ENCODE peak calls at places on chromosomes 7 and 10, in six cellular contexts. D is left ventricle myocardium inferior, P is astrocyte, W is cardiac muscle cell, S is esophagus muscularis mucosa, C is Calu3. K is an unnamed sample.

GRCh38 chr10:2279666-2280065 is 542.3 kb upstream of the ADARB2 start:
- DNase-seq in D (no peak), P (no peak), W (no peak), S (no peak), C (no peak), K (no peak)

GRCh38 chr7:130895006-130895750 is 161.2 kb upstream of the KLF14 start:
- DNase-seq in D (no peak), P (no peak), W (no peak), S (no peak), C (no peak), K (no peak)

GRCh38 chr10:70191906-70192305 is 21.6 kb upstream of the SAR1A start:
- DNase-seq in D (no peak), P (peak), W (peak), S (no peak), C (no peak), K (no peak)

GRCh38 chr10:22854935-22855421 is 72.9 kb upstream of the ARMC3 start:
- DNase-seq in D (no peak), P (peak), W (peak), S (no peak), C (no peak), K (no peak)

GRCh38 chr10:70728328-70728727 is 56.0 kb downstream of the ADAMTS14 start:
- DNase-seq in D (no peak), P (no peak), W (no peak), S (no peak), C (no peak), K (no peak)

GRCh38 chr7:98281757-98282652 is 519 bp downstream of the BRI3 start:
- DNase-seq in D (no peak), P (no peak), W (no peak), S (no peak), C (no peak), K (no peak)

GRCh38 chr10:89296227-89296648 is 5.6 kb upstream of the IFIT2 start:
- DNase-seq in D (no peak), P (no peak), W (peak), S (no peak), C (no peak), K (no peak)

GRCh38 chr10:14701466-14701865 is 73.2 kb downstream of the FAM107B start:
- DNase-seq in D (no peak), P (no peak), W (no peak), S (no peak), C (no peak), K (no peak)

GRCh38 chr7:159098795-159099194 is 45.9 kb downstream of the VIPR2 start:
- DNase-seq in D (no peak), P (no peak), W (no peak), S (no peak), C (no peak), K (no peak)

GRCh38 chr7:138898255-138898654 is 82.9 kb downstream of the KIAA1549 start:
- DNase-seq in D (no peak), P (no peak), W (no peak), S (no peak), C (no peak), K (peak)

GRCh38 chr7:139532636-139533035 is 9.2 kb downstream of the CLEC2L start:
- DNase-seq in D (no peak), P (no peak), W (no peak), S (no peak), C (no peak), K (no peak)

GRCh38 chr7:22728416-22729029 is 1.5 kb downstream of the IL6 start:
- DNase-seq in D (no peak), P (peak), W (peak), S (no peak), C (peak), K (peak)

GRCh38 chr10:932589-932988 is 1.1 kb upstream of the LARP4B start:
- DNase-seq in D (no peak), P (no peak), W (no peak), S (no peak), C (no peak), K (no peak)

GRCh38 chr10:124520553-124521428 is 59.2 kb downstream of the LHPP start:
- DNase-seq in D (no peak), P (no peak), W (no peak), S (no peak), C (no peak), K (no peak)

GRCh38 chr10:71963756-71964668 is at the start of gene CHST3:
- DNase-seq in D (peak), P (peak), W (peak), S (no peak), C (peak), K (peak)

GRCh38 chr10:28628184-28628893 is 49.0 kb upstream of the BAMBI start:
- DNase-seq in D (peak), P (peak), W (peak), S (no peak), C (peak), K (peak)

GRCh38 chr7:90313908-90314307 is 7.2 kb downstream of the FAM237B start:
- DNase-seq in D (no peak), P (no peak), W (no peak), S (no peak), C (no peak), K (no peak)

GRCh38 chr7:55286666-55287065 is 78.5 kb upstream of the LANCL2 start:
- DNase-seq in D (no peak), P (no peak), W (no peak), S (no peak), C (no peak), K (no peak)

GRCh38 chr10:25934673-25935139 is 677 bp downstream of the MYO3A start:
- DNase-seq in D (no peak), P (no peak), W (no peak), S (no peak), C (peak), K (peak)

GRCh38 chr7:140857048-140857447 is 67.7 kb downstream of the BRAF start:
- DNase-seq in D (no peak), P (no peak), W (peak), S (no peak), C (no peak), K (no peak)

GRCh38 chr10:132096223-132096622 is 30.5 kb downstream of the JAKMIP3 start:
- DNase-seq in D (no peak), P (peak), W (peak), S (no peak), C (peak), K (no peak)

GRCh38 chr7:2554654-2555053 is 670 bp downstream of the BRAT1 start:
- DNase-seq in D (no peak), P (no peak), W (no peak), S (no peak), C (no peak), K (peak)

GRCh38 chr10:32379314-32379949 is 32.5 kb upstream of the EPC1 start:
- DNase-seq in D (no peak), P (peak), W (peak), S (no peak), C (peak), K (no peak)

GRCh38 chr10:128734734-128735133 is 608.5 kb upstream of the MKI67 start:
- DNase-seq in D (no peak), P (no peak), W (no peak), S (no peak), C (no peak), K (no peak)

GRCh38 chr7:34034728-34035127 is 129.4 kb downstream of the BMPER start:
- DNase-seq in D (no peak), P (no peak), W (no peak), S (no peak), C (no peak), K (no peak)

GRCh38 chr10:132062641-132063390 is 2.9 kb upstream of the JAKMIP3 start:
- DNase-seq in D (no peak), P (no peak), W (no peak), S (no peak), C (no peak), K (no peak)

GRCh38 chr7:140155428-140155827 is 21.4 kb downstream of the KDM7A start:
- DNase-seq in D (no peak), P (no peak), W (peak), S (no peak), C (no peak), K (no peak)

GRCh38 chr10:8049874-8050560 is 4.5 kb upstream of the GATA3 start:
- DNase-seq in D (no peak), P (no peak), W (no peak), S (no peak), C (peak), K (no peak)

GRCh38 chr10:29160110-29160669 is 128.7 kb upstream of the LYZL1 start:
- DNase-seq in D (no peak), P (peak), W (peak), S (no peak), C (peak), K (no peak)

GRCh38 chr10:71094712-71095390 is 117.5 kb upstream of the UNC5B start:
- DNase-seq in D (no peak), P (peak), W (no peak), S (no peak), C (no peak), K (peak)

GRCh38 chr10:15725603-15726002 is 5.9 kb upstream of the ITGA8 start:
- DNase-seq in D (no peak), P (peak), W (peak), S (peak), C (peak), K (peak)

GRCh38 chr7:33495207-33495606 is 365.8 kb downstream of the BBS9 start:
- DNase-seq in D (no peak), P (peak), W (peak), S (no peak), C (no peak), K (no peak)

GRCh38 chr7:50632561-50633413 is 67.6 kb upstream of the DDC start:
- DNase-seq in D (no peak), P (peak), W (peak), S (no peak), C (peak), K (peak)

GRCh38 chr10:119301397-119301796 is 94.0 kb downstream of the GRK5 start:
- DNase-seq in D (no peak), P (no peak), W (no peak), S (no peak), C (no peak), K (no peak)

GRCh38 chr10:128721851-128722250 is 595.6 kb upstream of the MKI67 start:
- DNase-seq in D (no peak), P (no peak), W (no peak), S (no peak), C (no peak), K (no peak)

GRCh38 chr7:55527314-55527713 is 45.0 kb downstream of the VOPP1 start:
- DNase-seq in D (no peak), P (no peak), W (no peak), S (no peak), C (no peak), K (no peak)

GRCh38 chr10:35425596-35425995 is 89.3 kb downstream of the CCNY start:
- DNase-seq in D (no peak), P (no peak), W (peak), S (no peak), C (no peak), K (no peak)
- TF ChIP-seq CTCF in D (no peak), P (peak), W (peak), S (no peak), C (no peak), K (no peak)

DNA sequence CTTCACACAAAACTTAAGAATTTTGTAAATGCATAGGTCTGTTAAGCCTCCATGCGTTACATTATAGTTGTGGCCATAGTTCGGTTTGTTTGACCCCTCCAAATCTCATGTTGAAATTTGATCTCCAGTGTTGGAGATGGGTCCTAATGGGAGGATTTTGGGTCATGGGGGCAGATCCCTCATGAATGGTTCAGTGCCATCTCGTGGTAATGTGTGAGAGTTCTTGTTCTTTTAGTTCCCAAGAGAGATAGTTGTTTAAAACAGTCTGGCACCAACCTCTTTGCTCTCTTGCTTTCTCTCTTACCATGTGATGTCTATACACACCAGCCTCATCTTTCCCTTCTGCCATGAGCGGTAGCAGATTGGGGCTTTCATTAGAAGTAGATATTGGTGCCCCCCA is 264.3 kb downstream of the TCF7L2 start:
- DNase-seq in D (no peak), P (no peak), W (peak), S (no peak), C (no peak), K (no peak)
- TF ChIP-seq CTCF in D (no peak), P (no peak), W (no peak), S (no peak), C (no peak), K (no peak)

GRCh38 chr10:99372546-99373271 is 43.6 kb downstream of the CNNM1 start:
- DNase-seq in D (no peak), P (peak), W (peak), S (no peak), C (no peak), K (no peak)

GRCh38 chr10:99370993-99371392 is 41.8 kb downstream of the CNNM1 start:
- DNase-seq in D (no peak), P (peak), W (peak), S (no peak), C (peak), K (peak)

GRCh38 chr10:99374526-99374925 is 45.4 kb downstream of the CNNM1 start:
- DNase-seq in D (no peak), P (peak), W (peak), S (no peak), C (no peak), K (no peak)

GRCh38 chr10:99374972-99375371 is 45.8 kb downstream of the CNNM1 start:
- DNase-seq in D (no peak), P (no peak), W (no peak), S (no peak), C (no peak), K (no peak)

GRCh38 chr10:99375444-99375843 is 46.3 kb downstream of the CNNM1 start:
- DNase-seq in D (no peak), P (peak), W (no peak), S (no peak), C (no peak), K (no peak)
- TF ChIP-seq CTCF in D (no peak), P (no peak), W (no peak), S (no peak), C (no peak), K (no peak)

GRCh38 chr7:74709880-74710671 is 52.6 kb downstream of the GTF2I start:
- DNase-seq in D (no peak), P (no peak), W (peak), S (no peak), C (no peak), K (no peak)
- TF ChIP-seq CTCF in D (no peak), P (peak), W (peak), S (no peak), C (no peak), K (no peak)